ENCODE peak calls at places on chromosomes 16 and 17, in four cellular contexts. One of them, this sample, is unnamed.
A peak's percentile ranks its signal among the peaks of the same experiment; 100 is the strongest.

GRCh38 chr17:74730491-74731346 is 6.3 kb upstream of the RAB37 start:
- DNase-seq in CD4-positive, alpha-beta memory T cell: peak; percentile 65
- DNase-seq in brain microvascular endothelial cell: no peak
- DNase-seq in mesendoderm: no peak
- DNase-seq in this sample: no peak

GRCh38 chr16:4369006-4369766 is 2.5 kb upstream of the VASN start:
- DNase-seq in CD4-positive, alpha-beta memory T cell: no peak
- DNase-seq in brain microvascular endothelial cell: no peak
- DNase-seq in mesendoderm: no peak
- DNase-seq in this sample: no peak

GRCh38 chr17:54771409-54771808 is 129.2 kb upstream of the TOM1L1 start:
- DNase-seq in CD4-positive, alpha-beta memory T cell: no peak
- DNase-seq in brain microvascular endothelial cell: no peak
- DNase-seq in mesendoderm: peak; percentile 16
- DNase-seq in this sample: no peak

GRCh38 chr17:69723316-69723715 is 308.8 kb downstream of the MAP2K6 start:
- DNase-seq in CD4-positive, alpha-beta memory T cell: no peak
- DNase-seq in brain microvascular endothelial cell: no peak
- DNase-seq in mesendoderm: no peak
- DNase-seq in this sample: no peak

GRCh38 chr16:67873435-67874146 is 739 bp downstream of the EDC4 start:
- DNase-seq in CD4-positive, alpha-beta memory T cell: no peak
- DNase-seq in brain microvascular endothelial cell: no peak
- DNase-seq in mesendoderm: no peak
- DNase-seq in this sample: no peak

GRCh38 chr17:57415737-57416354 is 159.5 kb downstream of the MSI2 start:
- DNase-seq in CD4-positive, alpha-beta memory T cell: no peak
- DNase-seq in brain microvascular endothelial cell: no peak
- DNase-seq in mesendoderm: no peak
- DNase-seq in this sample: no peak

GRCh38 chr16:54546481-54546880 is 259.9 kb upstream of the IRX3 start:
- DNase-seq in CD4-positive, alpha-beta memory T cell: no peak
- DNase-seq in brain microvascular endothelial cell: no peak
- DNase-seq in mesendoderm: no peak
- DNase-seq in this sample: no peak

GRCh38 chr17:79204261-79204660 is 129.6 kb downstream of the ENGASE start:
- DNase-seq in CD4-positive, alpha-beta memory T cell: no peak
- DNase-seq in brain microvascular endothelial cell: no peak
- DNase-seq in mesendoderm: no peak
- DNase-seq in this sample: no peak

GRCh38 chr17:83201206-83202001 is 122.0 kb downstream of the METRNL start:
- DNase-seq in CD4-positive, alpha-beta memory T cell: no peak
- DNase-seq in brain microvascular endothelial cell: no peak
- DNase-seq in mesendoderm: no peak
- DNase-seq in this sample: no peak

GRCh38 chr17:57869599-57870282 is 19.9 kb upstream of the MRPS23 start:
- DNase-seq in CD4-positive, alpha-beta memory T cell: no peak
- DNase-seq in brain microvascular endothelial cell: peak; percentile 64
- DNase-seq in mesendoderm: no peak
- DNase-seq in this sample: no peak

GRCh38 chr17:30232822-30233427 is 2.6 kb downstream of the SLC6A4 start:
- DNase-seq in CD4-positive, alpha-beta memory T cell: no peak
- DNase-seq in brain microvascular endothelial cell: no peak
- DNase-seq in mesendoderm: no peak
- DNase-seq in this sample: no peak

GRCh38 chr16:68685685-68686478 is 40.8 kb downstream of the CDH3 start:
- DNase-seq in CD4-positive, alpha-beta memory T cell: no peak
- DNase-seq in brain microvascular endothelial cell: no peak
- DNase-seq in mesendoderm: no peak
- DNase-seq in this sample: no peak

GRCh38 chr17:34487616-34488015 is 91.8 kb upstream of the TMEM132E start:
- DNase-seq in CD4-positive, alpha-beta memory T cell: no peak
- DNase-seq in brain microvascular endothelial cell: no peak
- DNase-seq in mesendoderm: peak; percentile 13
- DNase-seq in this sample: no peak

GRCh38 chr17:50206604-50207293 is 5.3 kb upstream of the COL1A1 start:
- DNase-seq in CD4-positive, alpha-beta memory T cell: no peak
- DNase-seq in brain microvascular endothelial cell: no peak
- DNase-seq in mesendoderm: peak; percentile 71
- DNase-seq in this sample: no peak

GRCh38 chr17:4739122-4740024 is at the start of the genes CXCL16 and ZMYND15:
- DNase-seq in CD4-positive, alpha-beta memory T cell: peak; percentile 70
- DNase-seq in brain microvascular endothelial cell: peak; percentile 21
- DNase-seq in mesendoderm: no peak
- DNase-seq in this sample: peak; percentile 64

GRCh38 chr17:4066210-4066609 is 76.6 kb downstream of the ZZEF1 start:
- DNase-seq in CD4-positive, alpha-beta memory T cell: no peak
- DNase-seq in brain microvascular endothelial cell: no peak
- DNase-seq in mesendoderm: no peak
- DNase-seq in this sample: no peak

GRCh38 chr17:10748475-10749110 is 18.8 kb upstream of the TMEM220 start:
- DNase-seq in CD4-positive, alpha-beta memory T cell: no peak
- DNase-seq in brain microvascular endothelial cell: no peak
- DNase-seq in mesendoderm: no peak
- DNase-seq in this sample: no peak

GRCh38 chr17:38421224-38421841 is 6.9 kb upstream of the ARHGAP23 start:
- DNase-seq in CD4-positive, alpha-beta memory T cell: no peak
- DNase-seq in brain microvascular endothelial cell: no peak
- DNase-seq in mesendoderm: no peak
- DNase-seq in this sample: no peak

GRCh38 chr16:46826618-46827017 is 4.4 kb downstream of the C16orf87 start:
- DNase-seq in CD4-positive, alpha-beta memory T cell: no peak
- DNase-seq in brain microvascular endothelial cell: no peak
- DNase-seq in mesendoderm: no peak
- DNase-seq in this sample: no peak

GRCh38 chr17:33118391-33118790 is 126.7 kb downstream of the SPACA3 start:
- DNase-seq in CD4-positive, alpha-beta memory T cell: no peak
- DNase-seq in brain microvascular endothelial cell: no peak
- DNase-seq in mesendoderm: no peak
- DNase-seq in this sample: no peak

GRCh38 chr17:229130-229944 is 47.9 kb upstream of the DOC2B start:
- DNase-seq in CD4-positive, alpha-beta memory T cell: no peak
- DNase-seq in brain microvascular endothelial cell: peak; percentile 11
- DNase-seq in mesendoderm: no peak
- DNase-seq in this sample: no peak

GRCh38 chr17:30316736-30317135 is 17.1 kb downstream of the TMIGD1 start:
- DNase-seq in CD4-positive, alpha-beta memory T cell: no peak
- DNase-seq in brain microvascular endothelial cell: no peak
- DNase-seq in mesendoderm: no peak
- DNase-seq in this sample: no peak

GRCh38 chr17:47324224-47325020 is 667 bp downstream of the EFCAB13 start:
- DNase-seq in CD4-positive, alpha-beta memory T cell: peak; percentile 52
- DNase-seq in brain microvascular endothelial cell: no peak
- DNase-seq in mesendoderm: peak; percentile 69
- DNase-seq in this sample: peak; percentile 70

GRCh38 chr17:44733753-44734152 is 25.0 kb upstream of the ADAM11 start:
- DNase-seq in CD4-positive, alpha-beta memory T cell: no peak
- DNase-seq in brain microvascular endothelial cell: peak; percentile 20
- DNase-seq in mesendoderm: peak; percentile 63
- DNase-seq in this sample: no peak

GRCh38 chr17:36017799-36018198 is at the start of gene CCL23:
- DNase-seq in CD4-positive, alpha-beta memory T cell: no peak
- DNase-seq in brain microvascular endothelial cell: no peak
- DNase-seq in mesendoderm: no peak
- DNase-seq in this sample: no peak

GRCh38 chr16:76780556-76780955 is 410.4 kb upstream of the MON1B start:
- DNase-seq in CD4-positive, alpha-beta memory T cell: no peak
- DNase-seq in brain microvascular endothelial cell: no peak
- DNase-seq in mesendoderm: no peak
- DNase-seq in this sample: no peak

GRCh38 chr17:48228720-48229119 is 121.2 kb downstream of the SNX11 start:
- DNase-seq in CD4-positive, alpha-beta memory T cell: no peak
- DNase-seq in brain microvascular endothelial cell: no peak
- DNase-seq in mesendoderm: peak; percentile 70
- DNase-seq in this sample: no peak

GRCh38 chr17:35799942-35800341 is 4.5 kb upstream of the MMP28 start:
- DNase-seq in CD4-positive, alpha-beta memory T cell: no peak
- DNase-seq in brain microvascular endothelial cell: no peak
- DNase-seq in mesendoderm: no peak
- DNase-seq in this sample: no peak

DNA sequence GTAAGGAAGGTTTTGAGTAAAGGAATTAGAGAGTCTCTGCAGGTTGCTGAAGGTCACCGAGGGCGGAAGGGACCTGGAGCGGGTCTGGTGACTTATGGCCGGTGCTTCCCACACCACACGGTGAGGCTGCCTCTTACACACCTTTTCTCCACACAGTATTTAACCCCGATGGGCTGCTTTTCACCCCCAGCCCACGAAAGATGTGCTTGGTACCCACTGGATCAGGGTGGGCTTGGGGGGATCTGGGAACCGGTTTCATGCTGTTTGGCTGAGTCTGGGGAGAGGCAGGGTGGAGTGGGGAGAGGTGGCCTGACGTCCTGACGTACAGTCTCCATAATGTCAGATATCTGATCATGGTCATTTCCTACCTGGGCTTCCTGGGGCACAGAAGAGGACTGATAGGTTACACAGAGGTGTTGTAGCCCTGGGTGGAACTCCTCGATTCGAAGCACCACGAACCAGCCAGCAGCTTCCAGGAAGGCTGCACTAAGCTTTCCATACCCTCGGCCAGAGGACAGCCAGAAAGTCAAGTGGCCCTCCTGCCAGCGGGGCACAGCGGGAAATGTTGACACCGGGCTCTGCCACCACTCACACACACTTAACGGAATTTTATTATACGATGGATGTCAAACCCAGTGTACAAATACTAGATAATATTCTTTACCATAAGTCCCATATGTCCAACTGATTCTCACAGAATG is 34.0 kb downstream of the OR1D5 start:
- DNase-seq in CD4-positive, alpha-beta memory T cell: no peak
- DNase-seq in brain microvascular endothelial cell: no peak
- DNase-seq in mesendoderm: no peak
- DNase-seq in this sample: no peak
- H3K27ac ChIP-seq in CD4-positive, alpha-beta memory T cell: no peak overlapping the region
- H3K27ac ChIP-seq in brain microvascular endothelial cell: no peak overlapping the region
- H3K27ac ChIP-seq in mesendoderm: no peak overlapping the region
- H3K27ac ChIP-seq in this sample: no peak overlapping the region

GRCh38 chr16:83973077-83973476 is 5.0 kb downstream of the NECAB2 start:
- DNase-seq in CD4-positive, alpha-beta memory T cell: no peak
- DNase-seq in brain microvascular endothelial cell: no peak
- DNase-seq in mesendoderm: no peak
- DNase-seq in this sample: no peak

GRCh38 chr16:83974475-83974874 is 6.4 kb downstream of the NECAB2 start:
- DNase-seq in CD4-positive, alpha-beta memory T cell: no peak
- DNase-seq in brain microvascular endothelial cell: no peak
- DNase-seq in mesendoderm: no peak
- DNase-seq in this sample: no peak

GRCh38 chr16:83973581-83974385 is 5.7 kb downstream of the NECAB2 start:
- DNase-seq in CD4-positive, alpha-beta memory T cell: no peak
- DNase-seq in brain microvascular endothelial cell: no peak
- DNase-seq in mesendoderm: no peak
- DNase-seq in this sample: no peak

GRCh38 chr16:83977056-83977815 is 9.2 kb downstream of the NECAB2 start:
- DNase-seq in CD4-positive, alpha-beta memory T cell: no peak
- DNase-seq in brain microvascular endothelial cell: no peak
- DNase-seq in mesendoderm: no peak
- DNase-seq in this sample: no peak

GRCh38 chr16:83975646-83976260 is 7.7 kb downstream of the NECAB2 start:
- DNase-seq in CD4-positive, alpha-beta memory T cell: no peak
- DNase-seq in brain microvascular endothelial cell: no peak
- DNase-seq in mesendoderm: no peak
- DNase-seq in this sample: no peak
- H3K27me3 ChIP-seq in CD4-positive, alpha-beta memory T cell: no peaks in the 10 kb centered on the region
- H3K27me3 ChIP-seq in brain microvascular endothelial cell: no peaks in the 10 kb centered on the region
- H3K27me3 ChIP-seq in mesendoderm: no peaks in the 10 kb centered on the region
- H3K27me3 ChIP-seq in this sample: no peaks in the 10 kb centered on the region

GRCh38 chr16:49986351-49987124 is 38.5 kb upstream of the CNEP1R1 start:
- DNase-seq in CD4-positive, alpha-beta memory T cell: no peak
- DNase-seq in brain microvascular endothelial cell: peak; percentile 27
- DNase-seq in mesendoderm: no peak
- DNase-seq in this sample: no peak
- H3K4me3 ChIP-seq in CD4-positive, alpha-beta memory T cell: no peak overlapping the region
- H3K4me3 ChIP-seq in brain microvascular endothelial cell: peak overlapping the region; percentile 0
- H3K4me3 ChIP-seq in mesendoderm: no peak overlapping the region
- H3K4me3 ChIP-seq in this sample: no peak overlapping the region

GRCh38 chr16:10968509-10968908 is 24.1 kb downstream of the CLEC16A start:
- DNase-seq in CD4-positive, alpha-beta memory T cell: no peak
- DNase-seq in brain microvascular endothelial cell: no peak
- DNase-seq in mesendoderm: no peak
- DNase-seq in this sample: no peak

GRCh38 chr16:10966129-10966528 is 21.8 kb downstream of the CLEC16A start:
- DNase-seq in CD4-positive, alpha-beta memory T cell: no peak
- DNase-seq in brain microvascular endothelial cell: no peak
- DNase-seq in mesendoderm: no peak
- DNase-seq in this sample: no peak

GRCh38 chr16:10970065-10970464 is 25.7 kb downstream of the CLEC16A start:
- DNase-seq in CD4-positive, alpha-beta memory T cell: no peak
- DNase-seq in brain microvascular endothelial cell: no peak
- DNase-seq in mesendoderm: no peak
- DNase-seq in this sample: no peak

GRCh38 chr16:10969615-10970014 is 25.3 kb downstream of the CLEC16A start:
- DNase-seq in CD4-positive, alpha-beta memory T cell: no peak
- DNase-seq in brain microvascular endothelial cell: no peak
- DNase-seq in mesendoderm: no peak
- DNase-seq in this sample: no peak

DNA sequence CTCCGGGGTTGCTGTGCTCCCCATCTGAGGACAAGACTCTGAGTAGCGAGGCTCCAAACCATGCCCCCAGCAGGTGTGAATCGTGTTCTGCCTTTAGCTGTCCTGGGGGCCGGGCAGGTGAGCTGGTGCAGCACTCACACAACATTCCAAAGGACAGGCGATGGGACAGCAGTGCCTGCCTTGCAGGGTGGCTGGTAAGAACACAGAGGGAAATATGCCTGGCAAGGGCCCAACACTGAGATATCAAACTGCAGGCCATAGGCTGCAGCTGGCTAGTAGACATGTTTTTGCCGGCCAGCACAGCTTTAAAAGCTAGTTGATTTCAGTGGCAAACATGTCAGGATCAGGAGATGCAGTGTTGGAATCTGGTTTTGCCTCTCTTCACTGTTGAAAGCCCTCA is 23.6 kb downstream of the CLEC16A start:
- DNase-seq in CD4-positive, alpha-beta memory T cell: no peak
- DNase-seq in brain microvascular endothelial cell: no peak
- DNase-seq in mesendoderm: no peak
- DNase-seq in this sample: no peak
- H3K27ac ChIP-seq in CD4-positive, alpha-beta memory T cell: no peak overlapping the region
- H3K27ac ChIP-seq in brain microvascular endothelial cell: no peak overlapping the region
- H3K27ac ChIP-seq in mesendoderm: no peak overlapping the region
- H3K27ac ChIP-seq in this sample: no peak overlapping the region